ENCODE peak calls at places on chromosomes 13 and 19, in nine cellular contexts. One of them, this sample, is unnamed.
A peak's percentile ranks its signal among the peaks of the same experiment; 100 is the strongest.

GRCh38 chr13:20414475-20415287 is 111.0 kb downstream of the CRYL1 start:
- DNase-seq in hepatic stellate cell: no peak
- DNase-seq in stimulated activated CD8-positive, alpha-beta memory T cell treated with anti-CD3 and anti-CD28 coated beads, Interleukin-4, amount 100 ng/mL, for 4 hours: no peak
- DNase-seq in AG10803: no peak
- DNase-seq in non-pigmented ciliary epithelial cell: no peak
- DNase-seq in EL: no peak
- DNase-seq in breast epithelium: no peak
- DNase-seq in T-helper 22 cell: no peak
- DNase-seq in NCI-H69: no peak
- DNase-seq in this sample: no peak

GRCh38 chr13:51793570-51794273 is 10.2 kb downstream of the DHRS12 start:
- DNase-seq in AG10803: peak; percentile 68
- DNase-seq in T-helper 22 cell: no peak
- DNase-seq in breast epithelium: no peak
- DNase-seq in EL: peak; percentile 78
- DNase-seq in hepatic stellate cell: peak; percentile 51
- DNase-seq in stimulated activated CD8-positive, alpha-beta memory T cell treated with anti-CD3 and anti-CD28 coated beads, Interleukin-4, amount 100 ng/mL, for 4 hours: no peak
- DNase-seq in non-pigmented ciliary epithelial cell: peak; percentile 68
- DNase-seq in NCI-H69: no peak
- DNase-seq in this sample: no peak

GRCh38 chr13:79581870-79582315 is 100.9 kb downstream of the NDFIP2 start:
- DNase-seq in breast epithelium: no peak
- DNase-seq in non-pigmented ciliary epithelial cell: no peak
- DNase-seq in hepatic stellate cell: no peak
- DNase-seq in T-helper 22 cell: no peak
- DNase-seq in AG10803: peak; percentile 54
- DNase-seq in EL: peak; percentile 63
- DNase-seq in NCI-H69: peak; percentile 4
- DNase-seq in stimulated activated CD8-positive, alpha-beta memory T cell treated with anti-CD3 and anti-CD28 coated beads, Interleukin-4, amount 100 ng/mL, for 4 hours: no peak
- DNase-seq in this sample: no peak

GRCh38 chr19:18789883-18790565 is 1.1 kb downstream of the COMP start:
- DNase-seq in EL: peak; percentile 36
- DNase-seq in NCI-H69: peak; percentile 82
- DNase-seq in hepatic stellate cell: no peak
- DNase-seq in breast epithelium: no peak
- DNase-seq in non-pigmented ciliary epithelial cell: no peak
- DNase-seq in T-helper 22 cell: no peak
- DNase-seq in AG10803: no peak
- DNase-seq in stimulated activated CD8-positive, alpha-beta memory T cell treated with anti-CD3 and anti-CD28 coated beads, Interleukin-4, amount 100 ng/mL, for 4 hours: no peak
- DNase-seq in this sample: no peak

GRCh38 chr19:17306285-17306714 is 628 bp downstream of the MRPL34 start:
- DNase-seq in NCI-H69: peak; percentile 69
- DNase-seq in breast epithelium: no peak
- DNase-seq in EL: no peak
- DNase-seq in T-helper 22 cell: no peak
- DNase-seq in stimulated activated CD8-positive, alpha-beta memory T cell treated with anti-CD3 and anti-CD28 coated beads, Interleukin-4, amount 100 ng/mL, for 4 hours: no peak
- DNase-seq in non-pigmented ciliary epithelial cell: no peak
- DNase-seq in AG10803: no peak
- DNase-seq in hepatic stellate cell: no peak
- DNase-seq in this sample: no peak

GRCh38 chr19:33691736-33692135 is 70.0 kb downstream of the CHST8 start:
- DNase-seq in AG10803: no peak
- DNase-seq in NCI-H69: no peak
- DNase-seq in breast epithelium: no peak
- DNase-seq in EL: no peak
- DNase-seq in hepatic stellate cell: no peak
- DNase-seq in T-helper 22 cell: no peak
- DNase-seq in stimulated activated CD8-positive, alpha-beta memory T cell treated with anti-CD3 and anti-CD28 coated beads, Interleukin-4, amount 100 ng/mL, for 4 hours: no peak
- DNase-seq in non-pigmented ciliary epithelial cell: no peak
- DNase-seq in this sample: no peak

GRCh38 chr13:36344173-36344572 is 2.0 kb downstream of the SPART start:
- DNase-seq in NCI-H69: no peak
- DNase-seq in EL: peak; percentile 52
- DNase-seq in AG10803: peak; percentile 80
- DNase-seq in non-pigmented ciliary epithelial cell: no peak
- DNase-seq in breast epithelium: no peak
- DNase-seq in T-helper 22 cell: no peak
- DNase-seq in hepatic stellate cell: no peak
- DNase-seq in stimulated activated CD8-positive, alpha-beta memory T cell treated with anti-CD3 and anti-CD28 coated beads, Interleukin-4, amount 100 ng/mL, for 4 hours: no peak
- DNase-seq in this sample: no peak

GRCh38 chr19:38806371-38806770 is 6.4 kb downstream of the LGALS4 start:
- DNase-seq in breast epithelium: no peak
- DNase-seq in NCI-H69: no peak
- DNase-seq in non-pigmented ciliary epithelial cell: no peak
- DNase-seq in hepatic stellate cell: no peak
- DNase-seq in stimulated activated CD8-positive, alpha-beta memory T cell treated with anti-CD3 and anti-CD28 coated beads, Interleukin-4, amount 100 ng/mL, for 4 hours: no peak
- DNase-seq in T-helper 22 cell: no peak
- DNase-seq in AG10803: no peak
- DNase-seq in EL: no peak
- DNase-seq in this sample: no peak

GRCh38 chr19:5478925-5479588 is 23.8 kb downstream of the ZNRF4 start:
- DNase-seq in breast epithelium: no peak
- DNase-seq in AG10803: no peak
- DNase-seq in hepatic stellate cell: no peak
- DNase-seq in EL: no peak
- DNase-seq in T-helper 22 cell: no peak
- DNase-seq in stimulated activated CD8-positive, alpha-beta memory T cell treated with anti-CD3 and anti-CD28 coated beads, Interleukin-4, amount 100 ng/mL, for 4 hours: no peak
- DNase-seq in NCI-H69: no peak
- DNase-seq in non-pigmented ciliary epithelial cell: no peak
- DNase-seq in this sample: no peak

GRCh38 chr13:111516712-111517640 is 196.5 kb downstream of the TEX29 start:
- DNase-seq in T-helper 22 cell: no peak
- DNase-seq in breast epithelium: no peak
- DNase-seq in non-pigmented ciliary epithelial cell: no peak
- DNase-seq in stimulated activated CD8-positive, alpha-beta memory T cell treated with anti-CD3 and anti-CD28 coated beads, Interleukin-4, amount 100 ng/mL, for 4 hours: no peak
- DNase-seq in NCI-H69: peak; percentile 72
- DNase-seq in AG10803: no peak
- DNase-seq in EL: no peak
- DNase-seq in hepatic stellate cell: no peak
- DNase-seq in this sample: no peak

GRCh38 chr13:75021151-75021550 is 460.8 kb downstream of the TBC1D4 start:
- DNase-seq in T-helper 22 cell: no peak
- DNase-seq in AG10803: no peak
- DNase-seq in EL: no peak
- DNase-seq in NCI-H69: no peak
- DNase-seq in breast epithelium: no peak
- DNase-seq in hepatic stellate cell: no peak
- DNase-seq in non-pigmented ciliary epithelial cell: no peak
- DNase-seq in stimulated activated CD8-positive, alpha-beta memory T cell treated with anti-CD3 and anti-CD28 coated beads, Interleukin-4, amount 100 ng/mL, for 4 hours: no peak
- DNase-seq in this sample: no peak

GRCh38 chr19:40750035-40750284 is 317 bp downstream of the ACTMAP start:
- DNase-seq in hepatic stellate cell: no peak
- DNase-seq in non-pigmented ciliary epithelial cell: no peak
- DNase-seq in breast epithelium: no peak
- DNase-seq in T-helper 22 cell: no peak
- DNase-seq in NCI-H69: no peak
- DNase-seq in stimulated activated CD8-positive, alpha-beta memory T cell treated with anti-CD3 and anti-CD28 coated beads, Interleukin-4, amount 100 ng/mL, for 4 hours: no peak
- DNase-seq in EL: no peak
- DNase-seq in AG10803: no peak
- DNase-seq in this sample: no peak

GRCh38 chr13:41458187-41458938 is 1.0 kb downstream of the RGCC start:
- DNase-seq in T-helper 22 cell: no peak
- DNase-seq in stimulated activated CD8-positive, alpha-beta memory T cell treated with anti-CD3 and anti-CD28 coated beads, Interleukin-4, amount 100 ng/mL, for 4 hours: no peak
- DNase-seq in non-pigmented ciliary epithelial cell: no peak
- DNase-seq in AG10803: no peak
- DNase-seq in hepatic stellate cell: peak; percentile 29
- DNase-seq in breast epithelium: no peak
- DNase-seq in EL: peak; percentile 16
- DNase-seq in NCI-H69: peak; percentile 40
- DNase-seq in this sample: peak; percentile 49

GRCh38 chr19:18939922-18940775 is 868 bp downstream of the HOMER3 start:
- DNase-seq in breast epithelium: no peak
- DNase-seq in T-helper 22 cell: no peak
- DNase-seq in EL: peak; percentile 73
- DNase-seq in hepatic stellate cell: peak; percentile 78
- DNase-seq in AG10803: peak; percentile 44
- DNase-seq in stimulated activated CD8-positive, alpha-beta memory T cell treated with anti-CD3 and anti-CD28 coated beads, Interleukin-4, amount 100 ng/mL, for 4 hours: no peak
- DNase-seq in NCI-H69: no peak
- DNase-seq in non-pigmented ciliary epithelial cell: no peak
- DNase-seq in this sample: no peak

GRCh38 chr19:55542292-55542855 is 3.0 kb downstream of the SBK3 start:
- DNase-seq in hepatic stellate cell: no peak
- DNase-seq in AG10803: no peak
- DNase-seq in T-helper 22 cell: no peak
- DNase-seq in breast epithelium: no peak
- DNase-seq in EL: no peak
- DNase-seq in stimulated activated CD8-positive, alpha-beta memory T cell treated with anti-CD3 and anti-CD28 coated beads, Interleukin-4, amount 100 ng/mL, for 4 hours: no peak
- DNase-seq in NCI-H69: no peak
- DNase-seq in non-pigmented ciliary epithelial cell: no peak
- DNase-seq in this sample: no peak

GRCh38 chr13:50208826-50209335 is 193.6 kb downstream of the KCNRG start:
- DNase-seq in T-helper 22 cell: no peak
- DNase-seq in non-pigmented ciliary epithelial cell: peak; percentile 75
- DNase-seq in breast epithelium: no peak
- DNase-seq in AG10803: peak; percentile 89
- DNase-seq in hepatic stellate cell: peak; percentile 59
- DNase-seq in EL: peak; percentile 73
- DNase-seq in NCI-H69: peak; percentile 77
- DNase-seq in stimulated activated CD8-positive, alpha-beta memory T cell treated with anti-CD3 and anti-CD28 coated beads, Interleukin-4, amount 100 ng/mL, for 4 hours: no peak
- DNase-seq in this sample: no peak

GRCh38 chr13:20997301-20998061 is 63.9 kb downstream of the LATS2 start:
- DNase-seq in NCI-H69: no peak
- DNase-seq in AG10803: peak; percentile 99
- DNase-seq in non-pigmented ciliary epithelial cell: peak; percentile 80
- DNase-seq in T-helper 22 cell: no peak
- DNase-seq in breast epithelium: no peak
- DNase-seq in stimulated activated CD8-positive, alpha-beta memory T cell treated with anti-CD3 and anti-CD28 coated beads, Interleukin-4, amount 100 ng/mL, for 4 hours: no peak
- DNase-seq in hepatic stellate cell: peak; percentile 90
- DNase-seq in EL: peak; percentile 96
- DNase-seq in this sample: no peak

GRCh38 chr19:51514866-51515481 is 13.4 kb upstream of the SIGLEC12 start:
- DNase-seq in stimulated activated CD8-positive, alpha-beta memory T cell treated with anti-CD3 and anti-CD28 coated beads, Interleukin-4, amount 100 ng/mL, for 4 hours: no peak
- DNase-seq in AG10803: peak; percentile 56
- DNase-seq in NCI-H69: peak; percentile 47
- DNase-seq in T-helper 22 cell: no peak
- DNase-seq in non-pigmented ciliary epithelial cell: peak; percentile 14
- DNase-seq in EL: peak; percentile 51
- DNase-seq in hepatic stellate cell: peak; percentile 53
- DNase-seq in breast epithelium: no peak
- DNase-seq in this sample: peak; percentile 19

GRCh38 chr19:15249912-15250634 is 17.8 kb upstream of the EPHX3 start:
- DNase-seq in T-helper 22 cell: no peak
- DNase-seq in NCI-H69: no peak
- DNase-seq in non-pigmented ciliary epithelial cell: peak; percentile 59
- DNase-seq in hepatic stellate cell: peak; percentile 96
- DNase-seq in breast epithelium: peak; percentile 44
- DNase-seq in stimulated activated CD8-positive, alpha-beta memory T cell treated with anti-CD3 and anti-CD28 coated beads, Interleukin-4, amount 100 ng/mL, for 4 hours: no peak
- DNase-seq in EL: peak; percentile 98
- DNase-seq in AG10803: peak; percentile 94
- DNase-seq in this sample: no peak

GRCh38 chr19:49362048-49362925 is at the start of gene TEAD2:
- DNase-seq in NCI-H69: no peak
- DNase-seq in T-helper 22 cell: no peak
- DNase-seq in AG10803: peak; percentile 46
- DNase-seq in non-pigmented ciliary epithelial cell: no peak
- DNase-seq in hepatic stellate cell: peak; percentile 82
- DNase-seq in EL: peak; percentile 70
- DNase-seq in breast epithelium: peak; percentile 46
- DNase-seq in stimulated activated CD8-positive, alpha-beta memory T cell treated with anti-CD3 and anti-CD28 coated beads, Interleukin-4, amount 100 ng/mL, for 4 hours: no peak
- DNase-seq in this sample: no peak

This sample was measured in central memory CD4-positive, alpha-beta T cell.